ENCODE peak calls at places on chromosomes 13 and 19, in four cellular contexts. One of them, this sample, is unnamed.

GRCh38 chr13:48038763-48039162 is 1.2 kb downstream of the NUDT15 start:
- DNase-seq in MM.1S: no peak
- DNase-seq in heart right ventricle: no peak
- DNase-seq in AG04450: no peak
- DNase-seq in this sample: no peak

GRCh38 chr19:41871573-41872383 is 5.3 kb upstream of the CD79A start:
- DNase-seq in heart right ventricle: no peak
- DNase-seq in AG04450: no peak
- DNase-seq in MM.1S: peak
- DNase-seq in this sample: no peak

GRCh38 chr19:42420055-42420544 is 7.1 kb downstream of the LIPE start:
- DNase-seq in MM.1S: peak
- DNase-seq in heart right ventricle: peak
- DNase-seq in AG04450: no peak
- DNase-seq in this sample: peak

GRCh38 chr13:78465250-78465649 is 138.1 kb downstream of the POU4F1 start:
- DNase-seq in heart right ventricle: no peak
- DNase-seq in MM.1S: peak
- DNase-seq in AG04450: no peak
- DNase-seq in this sample: no peak

GRCh38 chr13:29993196-29993595 is 142.8 kb upstream of the UBL3 start:
- DNase-seq in MM.1S: no peak
- DNase-seq in AG04450: no peak
- DNase-seq in heart right ventricle: no peak
- DNase-seq in this sample: no peak

GRCh38 chr19:9406798-9407352 is 28.5 kb downstream of the ZNF266 start:
- DNase-seq in heart right ventricle: peak
- DNase-seq in MM.1S: no peak
- DNase-seq in AG04450: peak
- DNase-seq in this sample: peak

GRCh38 chr13:109123971-109124370 is 494.6 kb downstream of the MYO16 start:
- DNase-seq in heart right ventricle: no peak
- DNase-seq in MM.1S: no peak
- DNase-seq in AG04450: no peak
- DNase-seq in this sample: no peak

GRCh38 chr13:79501538-79502232 is 20.7 kb downstream of the NDFIP2 start:
- DNase-seq in heart right ventricle: no peak
- DNase-seq in AG04450: no peak
- DNase-seq in MM.1S: no peak
- DNase-seq in this sample: no peak

GRCh38 chr19:3387645-3388589 is 21.5 kb downstream of the NFIC start:
- DNase-seq in MM.1S: no peak
- DNase-seq in AG04450: no peak
- DNase-seq in heart right ventricle: peak
- DNase-seq in this sample: no peak

GRCh38 chr19:40827386-40828247 is 22.6 kb downstream of the CYP2A6 start:
- DNase-seq in MM.1S: no peak
- DNase-seq in AG04450: no peak
- DNase-seq in heart right ventricle: no peak
- DNase-seq in this sample: no peak

GRCh38 chr19:30069535-30070197 is 127.6 kb downstream of the URI1 start:
- DNase-seq in MM.1S: no peak
- DNase-seq in AG04450: no peak
- DNase-seq in heart right ventricle: no peak
- DNase-seq in this sample: no peak

GRCh38 chr19:18437481-18438330 is at the start of gene ISYNA1:
- DNase-seq in AG04450: no peak
- DNase-seq in heart right ventricle: peak
- DNase-seq in MM.1S: no peak
- DNase-seq in this sample: no peak

GRCh38 chr13:33639158-33639557 is 178.8 kb upstream of the RFC3 start:
- DNase-seq in MM.1S: no peak
- DNase-seq in heart right ventricle: no peak
- DNase-seq in AG04450: peak
- DNase-seq in this sample: no peak

GRCh38 chr19:35436477-35437141 is 11.4 kb upstream of the FFAR2 start:
- DNase-seq in MM.1S: no peak
- DNase-seq in heart right ventricle: no peak
- DNase-seq in AG04450: no peak
- DNase-seq in this sample: peak

GRCh38 chr13:43316997-43317396 is 293.6 kb downstream of the DNAJC15 start:
- DNase-seq in heart right ventricle: no peak
- DNase-seq in AG04450: no peak
- DNase-seq in MM.1S: no peak
- DNase-seq in this sample: no peak

GRCh38 chr13:33634526-33635111 is 183.3 kb upstream of the RFC3 start:
- DNase-seq in MM.1S: no peak
- DNase-seq in AG04450: no peak
- DNase-seq in heart right ventricle: no peak
- DNase-seq in this sample: no peak

GRCh38 chr13:101700598-101700997 is 248.1 kb downstream of the ITGBL1 start:
- DNase-seq in heart right ventricle: no peak
- DNase-seq in MM.1S: no peak
- DNase-seq in AG04450: no peak
- DNase-seq in this sample: no peak

GRCh38 chr19:9498183-9498902 is at the start of gene ZNF560:
- DNase-seq in MM.1S: no peak
- DNase-seq in AG04450: no peak
- DNase-seq in heart right ventricle: no peak
- DNase-seq in this sample: no peak

GRCh38 chr19:7450243-7451223 is 38.3 kb downstream of the PEX11G start:
- DNase-seq in MM.1S: peak
- DNase-seq in AG04450: peak
- DNase-seq in heart right ventricle: no peak
- DNase-seq in this sample: peak

GRCh38 chr13:102028198-102028597 is 373.6 kb downstream of the FGF14 start:
- DNase-seq in AG04450: no peak
- DNase-seq in heart right ventricle: no peak
- DNase-seq in MM.1S: no peak
- DNase-seq in this sample: no peak

GRCh38 chr19:53537523-53538377 is at the start of gene ZNF331:
- DNase-seq in heart right ventricle: peak
- DNase-seq in MM.1S: no peak
- DNase-seq in AG04450: no peak
- DNase-seq in this sample: no peak

GRCh38 chr19:1417145-1417544 is 9.8 kb downstream of the DAZAP1 start:
- DNase-seq in AG04450: no peak
- DNase-seq in heart right ventricle: no peak
- DNase-seq in MM.1S: no peak
- DNase-seq in this sample: no peak
- H3K27ac ChIP-seq in AG04450: peak
- H3K27ac ChIP-seq in heart right ventricle: peak
- H3K27ac ChIP-seq in MM.1S: no peak
- H3K27ac ChIP-seq in this sample: peak

GRCh38 chr19:15328312-15328711 is 4.0 kb downstream of the BRD4 start:
- DNase-seq in MM.1S: no peak
- DNase-seq in AG04450: no peak
- DNase-seq in heart right ventricle: no peak
- DNase-seq in this sample: no peak

GRCh38 chr19:15321739-15322138 is 10.6 kb downstream of the BRD4 start:
- DNase-seq in MM.1S: no peak
- DNase-seq in AG04450: no peak
- DNase-seq in heart right ventricle: no peak
- DNase-seq in this sample: no peak

GRCh38 chr19:15323496-15324235 is 8.7 kb downstream of the BRD4 start:
- DNase-seq in heart right ventricle: peak
- DNase-seq in MM.1S: no peak
- DNase-seq in AG04450: no peak
- DNase-seq in this sample: peak

GRCh38 chr19:15320118-15320517 is 12.2 kb downstream of the BRD4 start:
- DNase-seq in heart right ventricle: no peak
- DNase-seq in AG04450: peak
- DNase-seq in MM.1S: no peak
- DNase-seq in this sample: no peak

GRCh38 chr19:15324791-15325519 is 7.4 kb downstream of the BRD4 start:
- DNase-seq in MM.1S: no peak
- DNase-seq in AG04450: no peak
- DNase-seq in heart right ventricle: peak
- DNase-seq in this sample: no peak
- H3K27ac ChIP-seq in MM.1S: no peak
- H3K27ac ChIP-seq in AG04450: no peak
- H3K27ac ChIP-seq in heart right ventricle: peak
- H3K27ac ChIP-seq in this sample: peak

GRCh38 chr13:50513528-50513863 is 330.0 kb downstream of the DLEU7 start:
- DNase-seq in MM.1S: no peak
- DNase-seq in AG04450: no peak
- DNase-seq in heart right ventricle: no peak
- DNase-seq in this sample: no peak
- H3K27ac ChIP-seq in MM.1S: peak
- H3K27ac ChIP-seq in AG04450: no peak
- H3K27ac ChIP-seq in heart right ventricle: peak
- H3K27ac ChIP-seq in this sample: no peak

DNA sequence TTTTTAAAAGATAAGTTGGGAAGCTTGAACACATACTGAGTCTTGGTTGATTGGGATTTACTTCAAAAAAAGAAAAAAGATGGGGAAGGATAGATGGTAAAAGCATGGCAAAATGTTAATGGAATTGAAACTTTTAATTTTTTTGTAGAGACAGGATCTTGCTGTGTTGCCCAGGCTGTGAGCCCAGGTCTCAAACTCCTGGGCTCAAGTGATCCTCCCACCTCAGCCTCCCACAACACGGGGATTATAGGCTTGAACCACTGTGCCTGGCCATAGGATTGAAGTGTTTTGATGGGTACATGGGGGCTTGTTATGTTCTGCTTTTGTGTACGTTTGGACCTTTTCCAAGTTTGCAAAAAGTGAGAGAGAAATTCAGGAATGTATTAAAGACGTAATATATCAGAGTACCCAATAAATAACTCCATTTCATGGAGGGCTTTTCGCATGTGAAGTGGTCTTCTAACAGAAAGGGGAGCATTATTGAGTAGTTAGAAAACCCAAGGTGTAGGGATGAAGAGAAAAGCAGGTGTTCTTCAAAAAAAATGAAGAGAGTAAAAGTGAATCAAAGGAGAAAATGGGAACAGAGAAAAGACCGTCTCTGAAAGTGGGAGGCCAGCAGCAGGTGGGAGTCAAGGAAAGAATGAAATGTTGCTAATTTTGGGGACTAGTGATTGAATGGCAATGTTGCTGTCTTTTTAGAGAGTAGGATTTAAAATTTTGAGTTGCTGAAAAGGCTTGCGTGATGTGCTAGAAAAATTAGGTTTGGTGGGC is 55.2 kb downstream of the GARRE1 start:
- DNase-seq in MM.1S: no peak
- DNase-seq in heart right ventricle: no peak
- DNase-seq in AG04450: no peak
- DNase-seq in this sample: no peak
- H3K27ac ChIP-seq in MM.1S: no peak
- H3K27ac ChIP-seq in heart right ventricle: peak
- H3K27ac ChIP-seq in AG04450: no peak
- H3K27ac ChIP-seq in this sample: no peak

DNA sequence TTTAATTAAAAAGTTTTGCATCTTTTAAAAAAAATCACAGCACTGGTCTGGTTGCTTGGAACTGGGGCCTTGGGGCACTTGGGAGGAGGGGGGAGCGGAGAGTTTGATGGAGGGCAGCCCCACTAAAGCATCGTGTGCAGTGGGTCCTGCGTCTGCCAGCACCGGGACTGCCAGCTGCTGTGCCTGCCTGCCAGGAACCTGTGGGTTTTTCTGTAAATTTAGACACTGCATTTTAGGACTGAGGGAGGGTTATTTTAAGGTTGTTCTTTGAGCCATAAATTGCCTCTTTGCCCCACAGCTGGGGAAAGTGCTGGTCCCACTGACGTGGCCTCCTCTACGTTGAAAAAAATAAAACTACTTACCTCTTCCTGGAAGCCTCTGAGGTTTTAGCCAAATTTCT is 2.9 kb downstream of the KLF2 start:
- DNase-seq in AG04450: no peak
- DNase-seq in heart right ventricle: no peak
- DNase-seq in MM.1S: peak
- DNase-seq in this sample: no peak
- H3K27ac ChIP-seq in AG04450: no peak
- H3K27ac ChIP-seq in heart right ventricle: peak
- H3K27ac ChIP-seq in MM.1S: peak
- H3K27ac ChIP-seq in this sample: no peak

DNA sequence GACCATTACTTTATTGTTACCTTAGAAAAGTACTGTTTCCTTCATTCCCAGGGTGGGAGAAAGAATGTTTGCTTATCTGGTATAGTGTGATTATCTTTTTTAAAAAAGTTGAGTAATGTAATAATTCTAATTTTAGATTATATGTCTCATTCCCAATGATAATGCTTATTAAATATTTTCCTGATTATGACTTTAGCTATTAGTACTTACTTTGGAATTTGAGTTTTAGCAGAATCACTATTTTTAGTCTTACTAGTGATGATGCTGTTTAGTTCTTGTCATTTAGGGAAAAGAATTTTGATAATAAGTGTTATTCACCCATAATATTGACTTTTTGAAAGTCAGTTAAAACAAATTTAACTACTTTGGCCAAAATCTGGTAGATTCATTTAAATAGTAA is 95.2 kb downstream of the FRY start:
- DNase-seq in heart right ventricle: no peak
- DNase-seq in AG04450: no peak
- DNase-seq in MM.1S: no peak
- DNase-seq in this sample: no peak
- H3K27ac ChIP-seq in heart right ventricle: peak
- H3K27ac ChIP-seq in AG04450: no peak
- H3K27ac ChIP-seq in MM.1S: no peak
- H3K27ac ChIP-seq in this sample: no peak

DNA sequence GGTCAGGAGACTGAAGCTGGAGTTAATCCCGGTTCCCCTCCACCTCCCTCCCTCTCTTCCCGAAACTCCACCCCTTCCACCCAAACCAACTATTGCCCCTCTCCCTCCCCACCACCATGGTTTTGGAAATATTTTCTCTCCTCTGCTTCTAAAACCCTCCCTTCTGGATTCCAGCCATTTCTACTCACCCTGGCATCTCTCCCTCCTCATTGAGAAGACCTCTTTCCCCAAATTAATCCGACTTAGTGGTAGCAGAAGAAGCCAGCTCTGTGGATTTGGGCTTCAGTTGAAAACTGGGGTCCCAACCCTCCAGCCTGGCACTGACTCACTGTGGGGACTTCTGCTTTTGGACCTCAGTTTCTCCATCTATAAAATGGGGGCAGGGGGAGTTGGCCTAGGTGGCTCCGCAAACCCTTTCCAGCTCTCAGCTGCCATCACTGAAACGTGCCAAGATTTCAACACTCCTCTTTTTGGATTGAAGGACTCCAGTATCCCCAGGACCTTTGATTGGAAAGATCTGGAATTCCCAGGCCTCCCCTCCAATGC is 1.6 kb downstream of the GPR4 start:
- DNase-seq in AG04450: no peak
- DNase-seq in heart right ventricle: no peak
- DNase-seq in MM.1S: no peak
- DNase-seq in this sample: no peak
- H3K27ac ChIP-seq in AG04450: no peak
- H3K27ac ChIP-seq in heart right ventricle: peak
- H3K27ac ChIP-seq in MM.1S: no peak
- H3K27ac ChIP-seq in this sample: no peak